ENCODE peak calls at places on chromosomes 12 and 14, in five cellular contexts. Q, A, F, L and E are unnamed samples.

GRCh38 chr12:111404362-111405148 is 1.2 kb upstream of the SH2B3 start:
- ATAC-seq in A (no peak), Q (no peak), L (no peak), F (no peak), E (no peak)

GRCh38 chr14:39841088-39841487 is 408.9 kb upstream of the FBXO33 start:
- ATAC-seq in F (no peak), L (no peak), A (no peak), Q (no peak), E (no peak)

GRCh38 chr12:1716215-1716862 is 25.5 kb downstream of the ADIPOR2 start:
- ATAC-seq in F (no peak), A (no peak), Q (no peak), L (no peak), E (no peak)

GRCh38 chr12:27359578-27360340 is 27.1 kb downstream of the BMAL2 start:
- ATAC-seq in Q (no peak), L (no peak), F (no peak), A (no peak), E (no peak)

GRCh38 chr12:75890660-75891059 is 140.9 kb downstream of the PHLDA1 start:
- ATAC-seq in Q (no peak), F (no peak), A (no peak), L (no peak), E (no peak)

GRCh38 chr14:102086346-102086971 is 385 bp downstream of the HSP90AA1 start:
- ATAC-seq in A (peak), F (peak), Q (peak), L (peak), E (peak)

GRCh38 chr14:46401066-46401465 is 250.5 kb downstream of the RPL10L start:
- ATAC-seq in L (no peak), A (no peak), Q (no peak), F (no peak), E (no peak)

GRCh38 chr14:71266994-71267636 is 359.9 kb downstream of the PCNX1 start:
- ATAC-seq in A (peak), F (no peak), Q (no peak), L (no peak), E (no peak)

GRCh38 chr14:74085828-74086227 is 1.1 kb downstream of the LIN52 start:
- ATAC-seq in L (no peak), A (no peak), Q (no peak), F (no peak), E (no peak)

GRCh38 chr12:19434538-19434937 is 4.8 kb upstream of the AEBP2 start:
- ATAC-seq in A (no peak), L (no peak), Q (no peak), F (no peak), E (no peak)

GRCh38 chr12:2654741-2655140 is 140.0 kb upstream of the FKBP4 start:
- ATAC-seq in Q (no peak), F (no peak), A (no peak), L (no peak), E (no peak)

GRCh38 chr14:69694730-69695663 is 71.9 kb upstream of the SRSF5 start:
- ATAC-seq in A (peak), L (peak), F (peak), Q (peak), E (no peak)

GRCh38 chr14:93036652-93037341 is 78.9 kb downstream of the ITPK1 start:
- ATAC-seq in L (no peak), Q (peak), F (no peak), A (no peak), E (peak)

GRCh38 chr14:96106891-96107290 is 67.7 kb downstream of the C14orf132 start:
- ATAC-seq in L (no peak), Q (no peak), A (no peak), F (no peak), E (no peak)
- H3K27ac ChIP-seq in L (no peak), Q (no peak), A (no peak), F (no peak), E (no peak)

DNA sequence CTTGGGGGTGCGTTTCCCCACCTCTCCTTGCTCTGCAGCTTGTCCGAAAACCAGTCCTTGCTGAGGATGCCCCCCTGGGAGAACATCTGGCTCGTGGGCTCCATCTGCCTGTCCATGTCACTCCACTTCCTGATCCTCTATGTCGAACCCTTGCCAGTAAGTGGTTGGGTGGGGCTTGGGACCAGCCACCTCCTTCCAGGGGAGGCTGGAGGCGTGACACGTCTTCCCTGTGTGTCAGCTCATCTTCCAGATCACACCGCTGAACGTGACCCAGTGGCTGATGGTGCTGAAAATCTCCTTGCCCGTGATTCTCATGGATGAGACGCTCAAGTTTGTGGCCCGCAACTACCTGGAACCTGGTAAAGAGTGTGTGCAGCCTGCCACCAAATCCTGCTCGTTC is 57.5 kb downstream of the ANAPC7 start:
- ATAC-seq in L (no peak), Q (no peak), A (no peak), F (peak), E (no peak)
- H3K27ac ChIP-seq in L (no peak), Q (no peak), A (peak), F (peak), E (no peak)

GRCh38 chr12:120886194-120887018 is 17.8 kb downstream of the SPPL3 start:
- ATAC-seq in A (no peak), L (no peak), F (no peak), Q (no peak), E (no peak)
- H3K27ac ChIP-seq in A (no peak), L (no peak), F (no peak), Q (no peak), E (no peak)

DNA sequence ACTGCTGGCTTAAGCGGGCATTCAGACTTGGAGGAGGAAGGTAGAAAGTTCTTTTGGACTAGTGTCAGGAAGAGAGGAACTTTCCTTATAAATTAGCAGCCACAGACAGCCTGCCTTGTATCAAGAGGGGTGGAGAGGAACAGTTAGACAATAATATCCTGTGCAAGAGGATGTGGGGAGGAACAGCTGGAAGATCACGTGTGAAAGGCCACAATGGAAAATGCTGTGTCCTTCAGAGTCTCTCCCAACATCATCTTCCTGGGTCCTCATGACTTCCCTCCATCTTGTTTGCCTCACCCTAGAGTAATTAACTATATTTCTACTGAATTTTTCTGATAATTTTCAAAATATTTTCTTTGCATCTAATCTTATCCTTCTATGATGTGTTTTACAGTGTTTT is 117.4 kb downstream of the MGAT4C start:
- ATAC-seq in F (no peak), A (no peak), L (no peak), Q (no peak), E (no peak)
- H3K27ac ChIP-seq in F (no peak), A (no peak), L (no peak), Q (no peak), E (no peak)

GRCh38 chr12:104505095-104505819 is 48.5 kb downstream of the CHST11 start:
- ATAC-seq in L (no peak), Q (no peak), F (no peak), A (no peak), E (no peak)
- H3K27ac ChIP-seq in L (no peak), Q (peak), F (no peak), A (no peak), E (no peak)

GRCh38 chr12:47710283-47710682 is 4.5 kb upstream of the RPAP3 start:
- ATAC-seq in A (no peak), Q (no peak), L (no peak), F (no peak), E (no peak)
- H3K27ac ChIP-seq in A (no peak), Q (no peak), L (no peak), F (no peak), E (no peak)